ENCODE peak calls at places on chromosomes 1 and 21, in nine cellular contexts. E, Z, N, H, S, D, L, A and M are unnamed samples.

GRCh38 chr1:183598386-183598785 is 8.1 kb upstream of the NCF2 start:
- DNase-seq in N (no peak), H (no peak), A (no peak), L (no peak), Z (no peak), D (no peak), S (no peak), E (no peak), M (no peak)

GRCh38 chr1:36768486-36769178 is 265.7 kb downstream of the GRIK3 start:
- DNase-seq in A (no peak), H (no peak), N (no peak), E (no peak), S (no peak), L (no peak), D (no peak), Z (no peak), M (no peak)

GRCh38 chr1:168365719-168366474 is 85.2 kb downstream of the TBX19 start:
- DNase-seq in H (no peak), E (no peak), N (no peak), Z (no peak), D (no peak), A (no peak), S (no peak), L (peak), M (no peak)

GRCh38 chr1:17914142-17914541 is 159.0 kb downstream of the ACTL8 start:
- DNase-seq in H (no peak), N (no peak), E (no peak), A (no peak), D (no peak), S (no peak), L (no peak), Z (no peak), M (no peak)

GRCh38 chr1:178434360-178434759 is 62.4 kb downstream of the CLEC20A start:
- DNase-seq in H (no peak), D (no peak), N (no peak), A (no peak), Z (no peak), L (no peak), E (no peak), S (no peak), M (no peak)

GRCh38 chr21:9738527-9738926 is 782.9 kb upstream of the TPTE start:
- DNase-seq in Z (no peak), N (no peak), L (no peak), S (no peak), D (no peak), A (no peak), H (no peak), E (no peak), M (no peak)

GRCh38 chr1:161223805-161224694 is 622 bp upstream of the APOA2 start:
- DNase-seq in A (no peak), H (no peak), L (no peak), S (no peak), Z (no peak), N (no peak), D (no peak), E (no peak), M (no peak)

GRCh38 chr1:222249261-222249660 is 298.6 kb downstream of the HHIPL2 start:
- DNase-seq in E (no peak), Z (no peak), L (no peak), D (no peak), A (no peak), S (no peak), N (no peak), H (no peak), M (no peak)

GRCh38 chr1:167121375-167122120 is 27.7 kb downstream of the STYXL2 start:
- DNase-seq in Z (peak), S (no peak), H (no peak), A (peak), L (peak), E (peak), N (no peak), D (no peak), M (peak)

DNA sequence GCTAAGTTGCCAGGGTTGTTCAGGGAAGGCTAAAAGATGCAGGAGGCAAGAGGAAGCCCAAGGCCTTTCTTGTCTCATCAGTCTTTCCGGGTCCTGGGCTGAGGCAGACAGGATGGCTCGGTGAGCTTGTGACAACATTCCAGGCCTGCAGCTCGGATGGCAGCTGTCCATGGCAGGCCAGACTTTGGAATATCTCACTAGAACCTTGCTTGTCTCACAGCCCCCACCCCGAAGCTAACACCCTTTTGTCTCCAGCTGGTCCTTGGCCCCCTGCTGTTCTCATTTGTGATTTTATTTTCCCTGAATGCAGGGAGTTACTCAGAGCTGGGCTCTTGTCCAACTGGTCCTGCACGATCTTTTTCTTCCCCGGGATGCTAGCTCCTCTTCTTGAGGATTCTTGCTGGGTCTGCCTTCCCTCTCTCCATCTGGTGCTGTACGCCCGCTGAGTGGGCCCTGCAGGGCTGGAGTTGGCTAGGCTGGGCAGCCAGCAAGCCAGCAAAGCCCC is 477.2 kb upstream of the CAMK1G start:
- DNase-seq in E (no peak), A (peak), D (no peak), H (no peak), N (no peak), Z (no peak), L (no peak), S (no peak), M (no peak)
- TF ChIP-seq CTCF in E (no peak), A (no peak), D (no peak), H (no peak), N (no peak), Z (no peak), L (no peak), S (no peak), M (no peak)

DNA sequence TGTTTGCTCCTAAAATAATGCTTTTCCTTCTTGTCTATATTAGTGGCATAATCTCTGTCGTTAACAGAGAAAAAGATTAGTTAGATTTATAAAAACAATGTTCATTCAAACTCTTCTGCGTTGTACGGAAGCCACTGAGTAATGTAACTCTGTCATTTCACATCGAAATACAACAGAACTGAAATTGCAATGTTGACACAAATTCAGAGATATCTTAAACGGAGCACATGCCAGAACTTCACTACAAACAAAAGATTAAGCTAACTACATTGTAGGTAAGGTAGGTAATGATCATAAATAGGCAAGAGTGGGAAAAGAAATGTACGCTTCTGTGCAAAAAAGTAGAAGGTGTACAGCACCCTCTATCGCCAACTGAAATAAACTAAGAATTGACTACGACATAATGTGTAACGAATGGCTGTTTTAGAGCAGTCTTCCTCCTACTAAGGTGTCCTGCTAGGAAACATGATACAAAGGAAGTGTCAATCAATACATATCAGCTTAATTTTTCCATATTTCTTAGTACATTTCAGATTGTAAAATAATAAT is 56.6 kb downstream of the PCNX2 start:
- DNase-seq in L (no peak), Z (no peak), A (no peak), N (no peak), E (no peak), H (no peak), D (peak), S (peak), M (no peak)
- TF ChIP-seq CTCF in L (no peak), Z (peak), A (no peak), N (no peak), E (peak), H (no peak), D (peak), S (peak), M (peak)

GRCh38 chr21:44455524-44456206 is 355 bp downstream of the LRRC3 start:
- DNase-seq in S (no peak), A (peak), E (peak), L (peak), Z (no peak), H (no peak), D (peak), N (no peak), M (peak)
- TF ChIP-seq CTCF in S (peak), A (no peak), E (no peak), L (no peak), Z (peak), H (no peak), D (peak), N (no peak), M (peak)

DNA sequence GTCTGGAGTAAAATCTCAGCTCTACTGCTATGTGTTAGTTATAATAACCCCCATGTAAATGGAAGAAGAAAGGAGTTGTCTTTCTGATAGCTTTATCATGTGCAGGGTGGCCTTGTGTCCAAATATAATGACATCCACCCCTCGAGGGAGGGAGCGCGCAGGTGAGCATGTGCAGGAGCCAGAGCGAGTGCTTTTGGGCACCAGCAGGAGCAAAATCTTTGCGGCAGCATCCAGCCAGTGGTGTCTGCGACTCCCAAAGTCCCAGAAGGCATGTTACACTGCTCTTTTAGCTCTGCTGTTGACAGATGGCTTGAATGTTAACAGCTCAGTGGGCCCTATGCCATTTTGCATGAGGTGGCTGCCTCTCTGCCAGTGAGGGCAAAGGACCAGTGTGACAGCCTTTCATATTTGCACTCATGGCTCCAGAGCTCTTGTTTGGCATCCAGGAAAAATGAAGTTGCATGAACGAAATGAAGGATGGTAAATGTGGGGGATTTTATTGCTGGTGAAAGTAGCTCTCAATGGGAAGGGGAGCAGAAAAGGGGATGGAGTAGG is 146.7 kb downstream of the HMCN1 start:
- DNase-seq in E (no peak), Z (no peak), A (no peak), L (no peak), D (no peak), H (no peak), N (no peak), S (no peak), M (no peak)
- TF ChIP-seq CTCF in E (no peak), Z (no peak), A (no peak), L (no peak), D (no peak), H (no peak), N (no peak), S (no peak), M (no peak)

GRCh38 chr1:7561936-7562728 is 209.0 kb upstream of the VAMP3 start:
- DNase-seq in A (no peak), E (no peak), L (no peak), Z (no peak), H (no peak), D (no peak), S (no peak), N (no peak), M (no peak)

GRCh38 chr1:7560601-7561181 is 210.4 kb upstream of the VAMP3 start:
- DNase-seq in S (no peak), L (no peak), H (no peak), D (no peak), Z (no peak), E (no peak), A (no peak), N (no peak), M (no peak)

GRCh38 chr1:7560128-7560527 is 211.0 kb upstream of the VAMP3 start:
- DNase-seq in D (no peak), H (no peak), L (no peak), A (no peak), N (no peak), S (no peak), E (no peak), Z (no peak), M (no peak)

GRCh38 chr1:7562729-7563605 is 208.1 kb upstream of the VAMP3 start:
- DNase-seq in S (no peak), A (no peak), H (no peak), D (no peak), L (no peak), Z (no peak), E (no peak), N (no peak), M (no peak)

DNA sequence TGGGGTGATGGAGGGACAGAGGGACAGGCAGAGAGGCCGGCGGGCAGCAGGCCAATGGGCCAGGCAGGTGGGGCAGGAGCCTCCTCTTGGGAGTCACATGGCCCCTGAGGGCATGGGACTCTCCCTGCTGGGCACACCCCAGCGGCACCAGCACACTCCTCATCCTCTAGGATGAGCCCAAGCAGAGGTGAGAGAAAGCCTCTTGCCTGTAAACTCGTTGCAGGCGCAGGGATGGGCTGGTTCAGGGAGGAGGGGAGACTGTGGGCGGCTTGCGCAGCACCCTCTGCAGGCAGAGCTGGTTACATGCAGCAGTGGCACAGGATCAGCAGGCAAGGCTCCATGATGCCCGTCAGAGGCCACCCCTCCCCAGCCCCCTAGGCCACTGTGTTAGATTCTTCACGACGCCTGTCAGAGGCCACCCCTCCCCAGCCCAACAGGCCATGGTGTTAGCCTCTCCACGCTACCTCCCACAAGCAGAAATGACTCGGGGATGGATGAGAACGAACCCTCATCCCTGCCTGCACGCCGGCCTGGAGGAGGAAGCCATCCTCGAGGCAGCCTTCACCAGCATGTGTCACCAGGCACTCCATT is 209.7 kb upstream of the VAMP3 start:
- DNase-seq in Z (no peak), N (no peak), S (no peak), E (peak), D (peak), H (no peak), L (no peak), A (peak), M (no peak)
- TF ChIP-seq CTCF in Z (peak), N (no peak), S (no peak), E (peak), D (peak), H (no peak), L (no peak), A (peak), M (peak)

DNA sequence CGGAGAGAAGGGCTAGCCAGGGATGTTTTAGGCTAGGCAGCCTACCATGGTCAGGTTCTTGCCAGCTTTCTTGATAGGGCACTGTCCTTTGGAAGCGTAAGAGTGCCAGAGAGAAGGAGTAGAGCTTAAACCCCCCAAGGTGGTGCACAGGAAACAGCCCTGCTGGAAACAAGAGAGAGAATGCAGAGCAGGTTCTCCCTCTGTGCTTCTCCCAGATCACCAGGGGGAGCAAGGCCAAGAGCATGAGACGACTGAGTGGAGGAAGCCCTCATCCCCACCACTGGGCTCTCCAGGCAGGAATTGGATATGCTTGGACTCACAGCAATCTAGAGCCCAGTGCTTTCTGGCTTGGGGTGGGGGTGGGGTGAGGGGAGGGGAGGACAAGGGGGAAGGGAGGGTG is 49.8 kb downstream of the ATP2B4 start:
- DNase-seq in H (no peak), E (no peak), Z (no peak), A (no peak), L (no peak), D (no peak), N (no peak), S (no peak), M (no peak)
- TF ChIP-seq CTCF in H (no peak), E (no peak), Z (no peak), A (no peak), L (no peak), D (no peak), N (no peak), S (no peak), M (no peak)

GRCh38 chr1:2227341-2228156 is 570 bp upstream of the SKI start:
- DNase-seq in L (peak), H (peak), E (peak), D (peak), Z (peak), N (peak), A (peak), S (no peak), M (peak)
- TF ChIP-seq CTCF in L (no peak), H (no peak), E (no peak), D (no peak), Z (no peak), N (peak), A (no peak), S (no peak), M (no peak)

DNA sequence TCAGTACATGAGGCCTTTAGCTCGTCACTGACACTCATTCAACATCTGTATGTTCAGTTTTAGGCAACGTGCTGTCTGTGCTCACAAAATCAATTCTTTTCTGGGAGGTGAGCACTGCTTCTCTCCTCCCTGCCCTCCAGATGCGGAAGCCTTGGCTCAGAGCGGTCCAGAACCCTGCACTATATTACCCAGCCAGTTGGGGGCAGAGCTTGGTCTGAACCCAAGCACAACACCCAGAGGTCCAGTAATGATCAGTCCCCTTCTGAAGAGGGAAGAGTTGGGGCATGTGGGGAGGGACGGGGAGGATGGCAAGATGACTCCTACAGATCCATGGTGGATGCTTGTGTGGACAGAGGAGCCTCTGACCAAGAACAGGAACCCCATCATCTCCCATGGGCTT is 5.6 kb upstream of the DSCAM start:
- DNase-seq in Z (no peak), D (no peak), S (no peak), A (peak), L (no peak), H (no peak), N (no peak), E (no peak), M (no peak)
- TF ChIP-seq CTCF in Z (no peak), D (no peak), S (no peak), A (no peak), L (no peak), H (no peak), N (no peak), E (no peak), M (no peak)